ENCODE peak calls at places on chromosomes 5 and 9, in four cellular contexts. One of them, this sample, is unnamed.

GRCh38 chr5:122673343-122673742 is 101.5 kb upstream of the SNX2 start:
- DNase-seq in HepG2: no peak
- DNase-seq in H1: no peak
- DNase-seq in GM12878: no peak
- DNase-seq in this sample: no peak

GRCh38 chr5:64074533-64074932 is 91.1 kb upstream of the RNF180 start:
- DNase-seq in HepG2: peak; percentile 21
- DNase-seq in H1: no peak
- DNase-seq in GM12878: no peak
- DNase-seq in this sample: peak; percentile 45

GRCh38 chr5:59525957-59526356 is 367.6 kb downstream of the PDE4D start:
- DNase-seq in HepG2: peak; percentile 27
- DNase-seq in H1: no peak
- DNase-seq in GM12878: no peak
- DNase-seq in this sample: no peak

GRCh38 chr9:88387035-88387732 is 1.1 kb upstream of the SPIN1 start:
- DNase-seq in HepG2: peak; percentile 18
- DNase-seq in H1: no peak
- DNase-seq in GM12878: no peak
- DNase-seq in this sample: peak; percentile 23

GRCh38 chr9:121819511-121820231 is 168.2 kb downstream of the DAB2IP start:
- DNase-seq in HepG2: no peak
- DNase-seq in H1: peak; percentile 25
- DNase-seq in GM12878: no peak
- DNase-seq in this sample: peak; percentile 32

GRCh38 chr5:61330341-61330878 is 1.6 kb upstream of the ZSWIM6 start:
- DNase-seq in HepG2: peak; percentile 10
- DNase-seq in H1: no peak
- DNase-seq in GM12878: no peak
- DNase-seq in this sample: peak; percentile 28

GRCh38 chr5:168766038-168766700 is 187.0 kb upstream of the PANK3 start:
- DNase-seq in HepG2: no peak
- DNase-seq in H1: no peak
- DNase-seq in GM12878: no peak
- DNase-seq in this sample: no peak

GRCh38 chr5:181173420-181174342 is 26.3 kb downstream of the OR2V2 start:
- DNase-seq in HepG2: peak; percentile 39
- DNase-seq in H1: peak; percentile 94
- DNase-seq in GM12878: peak; percentile 84
- DNase-seq in this sample: peak; percentile 62

GRCh38 chr5:75156585-75156984 is 80.1 kb downstream of the ANKRD31 start:
- DNase-seq in HepG2: peak; percentile 15
- DNase-seq in H1: no peak
- DNase-seq in GM12878: no peak
- DNase-seq in this sample: no peak

GRCh38 chr5:103374473-103374963 is 116.0 kb downstream of the MACIR start:
- DNase-seq in HepG2: no peak
- DNase-seq in H1: no peak
- DNase-seq in GM12878: no peak
- DNase-seq in this sample: no peak

GRCh38 chr5:140725799-140726471 is 25.7 kb downstream of the ZMAT2 start:
- DNase-seq in HepG2: peak; percentile 92
- DNase-seq in H1: peak; percentile 80
- DNase-seq in GM12878: peak; percentile 81
- DNase-seq in this sample: peak; percentile 69

DNA sequence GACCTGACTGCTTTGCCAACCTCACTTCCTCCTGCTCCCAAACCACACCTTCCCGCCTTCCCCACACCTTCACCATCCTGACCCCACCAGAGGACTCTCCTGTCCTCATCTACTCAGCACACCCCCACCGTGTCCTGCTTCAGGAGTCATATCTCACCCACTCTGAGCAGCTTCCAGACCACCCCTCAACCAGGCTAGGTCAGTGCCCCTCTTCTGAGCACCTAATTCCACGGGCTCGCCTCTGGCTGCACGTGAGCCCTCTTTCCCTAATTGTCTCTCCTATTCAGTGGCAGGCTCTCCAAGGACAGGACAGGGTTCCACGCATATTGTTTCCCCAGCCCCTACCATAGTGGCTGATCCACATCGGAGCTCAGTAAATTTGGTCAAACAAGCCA is 4.3 kb downstream of the ANKS6 start:
- DNase-seq in HepG2: no peak
- DNase-seq in H1: no peak
- DNase-seq in GM12878: no peak
- DNase-seq in this sample: no peak
- TF ChIP-seq SP1 in HepG2: no peak
- TF ChIP-seq SP1 in H1: no peak
- TF ChIP-seq SP1 in GM12878: no peak
- TF ChIP-seq SP1 in this sample: no peak

GRCh38 chr5:78519198-78519941 is 129.2 kb downstream of the LHFPL2 start:
- DNase-seq in HepG2: no peak
- DNase-seq in H1: no peak
- DNase-seq in GM12878: no peak
- DNase-seq in this sample: no peak
- TF ChIP-seq SUZ12 in HepG2: no peak
- TF ChIP-seq SUZ12 in H1: no peak
- TF ChIP-seq SUZ12 in GM12878: no peak
- TF ChIP-seq SUZ12 in this sample: no peak

DNA sequence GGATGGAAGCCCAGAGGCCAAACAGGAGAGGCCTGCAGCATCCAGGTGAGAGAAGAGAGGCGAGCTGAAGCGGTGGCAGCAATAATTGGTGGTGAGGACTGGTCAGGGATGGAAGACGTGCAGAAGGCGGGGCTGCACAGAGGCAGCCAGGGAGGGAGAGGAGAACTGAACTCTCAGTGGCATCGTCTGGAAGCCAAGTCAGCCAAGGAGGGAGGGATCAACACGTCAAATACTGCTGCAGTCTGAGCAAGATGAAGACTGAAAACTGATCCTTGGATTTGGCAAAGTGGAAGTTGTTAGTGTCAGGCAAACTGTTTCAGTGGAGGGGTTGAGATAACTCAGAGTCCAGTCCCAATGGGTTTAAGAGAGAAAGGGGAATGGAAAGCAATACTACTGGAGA is 145.4 kb downstream of the CDK5RAP2 start:
- DNase-seq in HepG2: no peak
- DNase-seq in H1: no peak
- DNase-seq in GM12878: no peak
- DNase-seq in this sample: no peak
- TF ChIP-seq SP1 in HepG2: no peak
- TF ChIP-seq SP1 in H1: no peak
- TF ChIP-seq SP1 in GM12878: no peak
- TF ChIP-seq SP1 in this sample: no peak

DNA sequence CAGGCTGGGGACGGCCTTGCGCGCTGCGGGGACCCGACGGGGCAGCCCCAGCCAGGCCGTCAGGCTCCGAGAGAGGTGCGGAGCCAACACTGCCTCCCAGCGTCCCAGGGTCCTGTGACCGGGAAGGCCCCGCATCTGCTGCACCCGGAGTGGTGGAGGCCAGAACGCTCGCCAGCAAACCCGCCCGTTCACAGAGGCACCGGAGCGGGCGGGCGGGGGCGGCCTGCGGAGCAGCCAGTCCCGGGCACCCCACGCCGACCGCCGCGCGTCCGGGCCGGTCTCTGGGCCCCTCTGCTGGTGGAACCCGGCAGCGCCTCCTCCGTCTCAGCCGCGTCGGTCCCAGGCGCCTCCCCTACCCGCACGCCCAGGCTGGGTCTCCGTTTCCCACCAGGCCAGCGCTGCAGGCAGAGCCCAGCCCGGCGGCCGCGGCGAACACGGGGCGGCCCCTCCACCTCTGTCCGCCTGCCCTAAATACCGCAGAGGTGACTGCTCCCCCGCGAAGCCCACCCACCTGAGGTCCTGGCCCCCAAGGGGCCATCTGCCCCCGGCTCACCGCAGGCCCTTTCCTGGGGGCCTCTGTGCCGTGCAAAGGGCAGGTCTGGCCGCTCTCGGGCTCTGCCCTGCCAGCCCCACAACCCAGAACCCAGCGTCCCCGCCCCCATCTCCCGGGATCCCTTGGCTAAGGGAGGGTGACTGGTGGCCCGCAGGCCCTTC is 15.9 kb downstream of the EXD3 start:
- DNase-seq in HepG2: peak; percentile 42
- DNase-seq in H1: peak; percentile 27
- DNase-seq in GM12878: no peak
- DNase-seq in this sample: peak; percentile 81
- TF ChIP-seq SUZ12 in HepG2: no peak
- TF ChIP-seq SUZ12 in H1: no peak
- TF ChIP-seq SUZ12 in GM12878: no peak
- TF ChIP-seq SUZ12 in this sample: no peak

GRCh38 chr5:111122398-111122797 is 30.2 kb downstream of the WDR36 start:
- DNase-seq in HepG2: no peak
- DNase-seq in H1: no peak
- DNase-seq in GM12878: no peak
- DNase-seq in this sample: no peak

GRCh38 chr5:111117149-111117548 is 25.0 kb downstream of the WDR36 start:
- DNase-seq in HepG2: no peak
- DNase-seq in H1: no peak
- DNase-seq in GM12878: no peak
- DNase-seq in this sample: no peak

GRCh38 chr5:111121926-111122325 is 29.8 kb downstream of the WDR36 start:
- DNase-seq in HepG2: no peak
- DNase-seq in H1: no peak
- DNase-seq in GM12878: no peak
- DNase-seq in this sample: no peak

GRCh38 chr5:111120911-111121310 is 28.8 kb downstream of the WDR36 start:
- DNase-seq in HepG2: no peak
- DNase-seq in H1: no peak
- DNase-seq in GM12878: no peak
- DNase-seq in this sample: no peak

DNA sequence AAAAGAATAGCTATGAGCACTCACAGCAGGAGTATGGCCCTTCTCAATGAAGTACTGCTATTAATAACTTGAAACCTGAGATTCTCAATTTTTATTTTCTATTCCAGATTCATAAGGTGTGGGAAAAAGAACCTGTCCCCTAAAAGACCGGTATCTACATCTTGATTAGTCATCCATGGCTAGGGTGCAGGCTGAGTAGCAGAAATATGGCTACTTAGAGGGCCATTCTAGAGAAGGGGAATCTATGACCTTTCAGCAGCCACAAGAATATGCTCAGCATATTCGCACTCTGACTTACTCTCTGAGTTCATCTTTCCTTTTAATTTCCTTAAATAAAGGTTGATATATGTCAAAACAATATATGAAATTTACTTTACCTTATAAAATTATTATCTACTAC is 27.7 kb downstream of the WDR36 start:
- DNase-seq in HepG2: no peak
- DNase-seq in H1: no peak
- DNase-seq in GM12878: no peak
- DNase-seq in this sample: no peak
- TF ChIP-seq SP1 in HepG2: no peak
- TF ChIP-seq SP1 in H1: no peak
- TF ChIP-seq SP1 in GM12878: no peak
- TF ChIP-seq SP1 in this sample: no peak